ENCODE peak calls at places on chromosomes 3 and 15, in seven cellular contexts. V, Z, E, B, N, Q and I are unnamed samples.

GRCh38 chr15:92346063-92346462 is 47.6 kb upstream of the ST8SIA2 start:
- DNase-seq in V (no peak), Z (no peak), E (no peak), B (peak; percentile 77), N (no peak), Q (no peak), I (no peak)

GRCh38 chr15:42427429-42428223 is 63.3 kb downstream of the ZNF106 start:
- DNase-seq in V (peak; percentile 94), Z (no peak), E (peak; percentile 95), B (no peak), N (no peak), Q (no peak), I (no peak)

GRCh38 chr3:7272203-7272602 is 411.3 kb downstream of the GRM7 start:
- DNase-seq in V (no peak), Z (no peak), E (no peak), B (no peak), N (no peak), Q (no peak), I (no peak)

GRCh38 chr3:63303238-63303637 is 25.1 kb downstream of the SYNPR start:
- DNase-seq in V (no peak), Z (no peak), E (no peak), B (no peak), N (no peak), Q (no peak), I (no peak)

GRCh38 chr15:49331951-49332350 is 91.1 kb upstream of the FGF7 start:
- DNase-seq in V (no peak), Z (no peak), E (peak; percentile 49), B (no peak), N (no peak), Q (no peak), I (no peak)

GRCh38 chr3:194586839-194587238 is 46.4 kb downstream of the TMEM44 start:
- DNase-seq in V (no peak), Z (no peak), E (peak; percentile 84), B (no peak), N (no peak), Q (no peak), I (no peak)

GRCh38 chr15:38557855-38558713 is 6.5 kb downstream of the RASGRP1 start:
- DNase-seq in V (no peak), Z (no peak), E (no peak), B (no peak), N (no peak), Q (no peak), I (no peak)

GRCh38 chr15:39919740-39920509 is at the start of gene GPR176:
- DNase-seq in V (peak; percentile 90), Z (no peak), E (peak; percentile 84), B (peak; percentile 76), N (no peak), Q (peak; percentile 87), I (peak; percentile 84)

GRCh38 chr15:66716668-66717025 is 14.6 kb downstream of the SMAD6 start:
- DNase-seq in V (no peak), Z (no peak), E (no peak), B (no peak), N (no peak), Q (no peak), I (no peak)

GRCh38 chr3:15595955-15596354 is 5.4 kb downstream of the HACL1 start:
- DNase-seq in V (no peak), Z (no peak), E (no peak), B (no peak), N (no peak), Q (no peak), I (no peak)

GRCh38 chr3:23877324-23877980 is 39.3 kb downstream of the NKIRAS1 start:
- DNase-seq in V (peak; percentile 94), Z (no peak), E (peak; percentile 81), B (no peak), N (no peak), Q (no peak), I (no peak)

GRCh38 chr15:63374686-63375520 is 6.7 kb downstream of the CA12 start:
- DNase-seq in V (peak; percentile 76), Z (no peak), E (peak; percentile 80), B (no peak), N (no peak), Q (no peak), I (no peak)

GRCh38 chr3:52436500-52437106 is 8.3 kb downstream of the SEMA3G start:
- DNase-seq in V (peak; percentile 86), Z (no peak), E (peak; percentile 53), B (no peak), N (no peak), Q (peak; percentile 27), I (no peak)

GRCh38 chr3:9231488-9231887 is 18.0 kb downstream of the SRGAP3 start:
- DNase-seq in V (no peak), Z (no peak), E (no peak), B (no peak), N (no peak), Q (no peak), I (no peak)

GRCh38 chr15:59105839-59106238 is 893 bp downstream of the CCNB2 start:
- DNase-seq in V (no peak), Z (no peak), E (no peak), B (no peak), N (no peak), Q (peak; percentile 25), I (no peak)

GRCh38 chr15:33089878-33090757 is 104.4 kb downstream of the FMN1 start:
- DNase-seq in V (peak; percentile 90), Z (no peak), E (peak; percentile 94), B (no peak), N (no peak), Q (no peak), I (no peak)

GRCh38 chr3:81891496-81891895 is 130.1 kb upstream of the GBE1 start:
- DNase-seq in V (no peak), Z (peak; percentile 11), E (no peak), B (peak; percentile 61), N (no peak), Q (no peak), I (peak; percentile 45)

GRCh38 chr3:53803124-53803815 is 42.9 kb downstream of the CHDH start:
- DNase-seq in V (no peak), Z (no peak), E (no peak), B (no peak), N (no peak), Q (no peak), I (peak; percentile 55)

GRCh38 chr15:75350601-75351331 is 3.9 kb downstream of the NEIL1 start:
- DNase-seq in V (no peak), Z (no peak), E (no peak), B (no peak), N (no peak), Q (no peak), I (no peak)

GRCh38 chr3:14299767-14300166 is 102.6 kb upstream of the SLC6A6 start:
- DNase-seq in V (no peak), Z (no peak), E (no peak), B (no peak), N (no peak), Q (no peak), I (no peak)

GRCh38 chr15:81265944-81266775 is 57.8 kb downstream of the STARD5 start:
- DNase-seq in V (peak; percentile 94), Z (peak; percentile 81), E (peak; percentile 80), B (peak; percentile 91), N (no peak), Q (peak; percentile 82), I (peak; percentile 94)

GRCh38 chr3:10404377-10404776 is 83.5 kb upstream of the SEC13 start:
- DNase-seq in V (no peak), Z (no peak), E (no peak), B (no peak), N (no peak), Q (no peak), I (no peak)

DNA sequence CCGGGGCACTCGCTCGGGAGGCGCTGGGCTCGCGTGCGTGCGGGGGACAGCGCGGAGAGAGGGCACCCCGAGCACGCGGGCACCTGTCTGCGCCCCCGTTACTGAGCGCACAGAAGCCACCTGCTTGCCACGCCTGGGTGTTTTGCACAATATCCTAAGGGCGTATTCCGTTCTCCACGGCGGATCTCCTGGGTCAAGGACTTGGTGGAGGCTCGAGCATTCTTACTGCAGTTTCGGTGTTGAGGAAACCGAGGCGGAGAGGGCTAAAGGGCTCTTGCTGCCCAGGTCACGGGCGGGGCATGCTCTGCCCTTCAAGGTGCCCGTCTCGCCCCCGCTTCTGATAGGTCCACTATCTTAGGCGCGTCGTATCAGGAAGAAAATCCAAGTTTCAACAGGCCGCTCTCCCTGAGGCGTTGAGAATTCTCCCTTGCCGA is 526 bp downstream of the GPD1L start:
- DNase-seq in V (no peak), Z (no peak), E (no peak), B (peak; percentile 24), N (no peak), Q (no peak), I (peak; percentile 61)
- H3K9ac ChIP-seq in V (peak overlapping the region; percentile 78), Z (peak overlapping the region; percentile 73), E (peak overlapping the region; percentile 31), B (no peak overlapping the region), N (peak overlapping the region; percentile 48), Q (no peak overlapping the region), I (no peak overlapping the region)

GRCh38 chr15:68205949-68206539 is 912 bp upstream of the CALML4 start:
- DNase-seq in V (no peak), Z (no peak), E (no peak), B (no peak), N (no peak), Q (no peak), I (peak; percentile 72)
- H3K4me1 ChIP-seq in V (peaks cover 13% of the 10 kb centered on the region), Z (peaks cover 30% of the 10 kb centered on the region), E (peaks cover 6% of the 10 kb centered on the region), B (peaks cover 36% of the 10 kb centered on the region), N (peaks cover 20% of the 10 kb centered on the region), Q (peaks cover 21% of the 10 kb centered on the region), I (peaks cover 13% of the 10 kb centered on the region)

GRCh38 chr3:60176614-60177013 is 1074.6 kb downstream of the FHIT start:
- DNase-seq in V (no peak), Z (no peak), E (no peak), B (no peak), N (no peak), Q (no peak), I (no peak)
- H3K9ac ChIP-seq in V (no peak overlapping the region), Z (no peak overlapping the region), E (no peak overlapping the region), B (no peak overlapping the region), N (no peak overlapping the region), Q (no peak overlapping the region), I (no peak overlapping the region)

GRCh38 chr3:32869513-32870047 is 51.8 kb downstream of the TRIM71 start:
- DNase-seq in V (no peak), Z (peak; percentile 97), E (no peak), B (peak; percentile 98), N (no peak), Q (no peak), I (peak; percentile 99)

GRCh38 chr3:32865364-32865763 is 47.6 kb downstream of the TRIM71 start:
- DNase-seq in V (peak; percentile 15), Z (no peak), E (no peak), B (no peak), N (no peak), Q (no peak), I (no peak)

GRCh38 chr3:32867954-32868353 is 50.2 kb downstream of the TRIM71 start:
- DNase-seq in V (no peak), Z (no peak), E (no peak), B (no peak), N (no peak), Q (no peak), I (no peak)

GRCh38 chr3:32868719-32869512 is 51.1 kb downstream of the TRIM71 start:
- DNase-seq in V (no peak), Z (no peak), E (no peak), B (no peak), N (no peak), Q (no peak), I (peak; percentile 71)

GRCh38 chr3:32866533-32866932 is 48.7 kb downstream of the TRIM71 start:
- DNase-seq in V (no peak), Z (no peak), E (no peak), B (no peak), N (no peak), Q (no peak), I (no peak)
- H3K4me1 ChIP-seq in V (peaks cover 24% of the 10 kb centered on the region), Z (peaks cover 22% of the 10 kb centered on the region), E (no peaks in the 10 kb centered on the region), B (peaks cover 90% of the 10 kb centered on the region), N (no peaks in the 10 kb centered on the region), Q (no peaks in the 10 kb centered on the region), I (peaks cover 36% of the 10 kb centered on the region)

GRCh38 chr3:96813820-96814580 is 394 bp upstream of the EPHA6 start:
- DNase-seq in V (peak; percentile 82), Z (peak; percentile 40), E (peak; percentile 7), B (peak; percentile 77), N (no peak), Q (peak; percentile 67), I (peak; percentile 85)
- H3K9ac ChIP-seq in V (peak overlapping the region; percentile 54), Z (peak overlapping the region; percentile 83), E (no peak overlapping the region), B (no peak overlapping the region), N (no peak overlapping the region), Q (no peak overlapping the region), I (peak overlapping the region; percentile 32)